ENCODE peak calls at places on chromosome 3, in nine cellular contexts. One of them, this sample, is unnamed.

GRCh38 chr3:70728311-70728710 is 415.9 kb upstream of the MDFIC2 start:
- DNase-seq in suprapubic skin: no peak
- DNase-seq in SJSA1: no peak
- DNase-seq in HL-60: no peak
- DNase-seq in NB4: no peak
- DNase-seq in AG04450: no peak
- DNase-seq in skeletal muscle cell: no peak
- DNase-seq in adipocyte: peak
- DNase-seq in IMR-90: peak
- DNase-seq in this sample: no peak

GRCh38 chr3:59364471-59364870 is 314.6 kb upstream of the CFAP20DC start:
- DNase-seq in suprapubic skin: no peak
- DNase-seq in SJSA1: no peak
- DNase-seq in HL-60: no peak
- DNase-seq in NB4: no peak
- DNase-seq in AG04450: no peak
- DNase-seq in skeletal muscle cell: no peak
- DNase-seq in adipocyte: peak
- DNase-seq in IMR-90: peak
- DNase-seq in this sample: peak

GRCh38 chr3:53498993-53499641 is 4.7 kb downstream of the CACNA1D start:
- DNase-seq in suprapubic skin: no peak
- DNase-seq in SJSA1: no peak
- DNase-seq in HL-60: no peak
- DNase-seq in NB4: no peak
- DNase-seq in AG04450: no peak
- DNase-seq in skeletal muscle cell: no peak
- DNase-seq in adipocyte: no peak
- DNase-seq in IMR-90: no peak
- DNase-seq in this sample: no peak

GRCh38 chr3:10396931-10397330 is 76.0 kb upstream of the SEC13 start:
- DNase-seq in suprapubic skin: no peak
- DNase-seq in SJSA1: no peak
- DNase-seq in HL-60: no peak
- DNase-seq in NB4: no peak
- DNase-seq in AG04450: no peak
- DNase-seq in skeletal muscle cell: no peak
- DNase-seq in adipocyte: no peak
- DNase-seq in IMR-90: no peak
- DNase-seq in this sample: no peak

GRCh38 chr3:128567705-128568356 is 74.8 kb upstream of the GATA2 start:
- DNase-seq in suprapubic skin: no peak
- DNase-seq in SJSA1: no peak
- DNase-seq in HL-60: no peak
- DNase-seq in NB4: no peak
- DNase-seq in AG04450: no peak
- DNase-seq in skeletal muscle cell: no peak
- DNase-seq in adipocyte: no peak
- DNase-seq in IMR-90: no peak
- DNase-seq in this sample: no peak

GRCh38 chr3:46566040-46566631 is at the start of gene LRRC2:
- DNase-seq in suprapubic skin: peak
- DNase-seq in SJSA1: no peak
- DNase-seq in HL-60: no peak
- DNase-seq in NB4: no peak
- DNase-seq in AG04450: peak
- DNase-seq in skeletal muscle cell: peak
- DNase-seq in adipocyte: peak
- DNase-seq in IMR-90: peak
- DNase-seq in this sample: peak

GRCh38 chr3:5021571-5022092 is 42.4 kb downstream of the BHLHE40 start:
- DNase-seq in suprapubic skin: no peak
- DNase-seq in SJSA1: peak
- DNase-seq in HL-60: no peak
- DNase-seq in NB4: peak
- DNase-seq in AG04450: no peak
- DNase-seq in skeletal muscle cell: peak
- DNase-seq in adipocyte: peak
- DNase-seq in IMR-90: peak
- DNase-seq in this sample: peak

GRCh38 chr3:43855674-43856299 is 165.0 kb downstream of the ABHD5 start:
- DNase-seq in suprapubic skin: no peak
- DNase-seq in SJSA1: peak
- DNase-seq in HL-60: peak
- DNase-seq in NB4: peak
- DNase-seq in AG04450: peak
- DNase-seq in skeletal muscle cell: no peak
- DNase-seq in adipocyte: peak
- DNase-seq in IMR-90: peak
- DNase-seq in this sample: no peak

GRCh38 chr3:192566706-192567290 is 160.5 kb downstream of the FGF12 start:
- DNase-seq in suprapubic skin: peak
- DNase-seq in SJSA1: peak
- DNase-seq in HL-60: peak
- DNase-seq in NB4: peak
- DNase-seq in AG04450: peak
- DNase-seq in skeletal muscle cell: peak
- DNase-seq in adipocyte: peak
- DNase-seq in IMR-90: peak
- DNase-seq in this sample: peak

GRCh38 chr3:73577704-73578103 is 47.0 kb downstream of the PDZRN3 start:
- DNase-seq in suprapubic skin: no peak
- DNase-seq in SJSA1: no peak
- DNase-seq in HL-60: no peak
- DNase-seq in NB4: no peak
- DNase-seq in AG04450: no peak
- DNase-seq in skeletal muscle cell: no peak
- DNase-seq in adipocyte: no peak
- DNase-seq in IMR-90: no peak
- DNase-seq in this sample: no peak

GRCh38 chr3:31468433-31468832 is 64.3 kb upstream of the STT3B start:
- DNase-seq in suprapubic skin: no peak
- DNase-seq in SJSA1: no peak
- DNase-seq in HL-60: no peak
- DNase-seq in NB4: no peak
- DNase-seq in AG04450: no peak
- DNase-seq in skeletal muscle cell: no peak
- DNase-seq in adipocyte: no peak
- DNase-seq in IMR-90: no peak
- DNase-seq in this sample: no peak

GRCh38 chr3:62592408-62592807 is 219.1 kb upstream of the FEZF2 start:
- DNase-seq in suprapubic skin: no peak
- DNase-seq in SJSA1: no peak
- DNase-seq in HL-60: no peak
- DNase-seq in NB4: no peak
- DNase-seq in AG04450: no peak
- DNase-seq in skeletal muscle cell: no peak
- DNase-seq in adipocyte: no peak
- DNase-seq in IMR-90: no peak
- DNase-seq in this sample: no peak

GRCh38 chr3:172024679-172025078 is 14.7 kb upstream of the FNDC3B start:
- DNase-seq in suprapubic skin: no peak
- DNase-seq in SJSA1: no peak
- DNase-seq in HL-60: no peak
- DNase-seq in NB4: no peak
- DNase-seq in AG04450: no peak
- DNase-seq in skeletal muscle cell: no peak
- DNase-seq in adipocyte: no peak
- DNase-seq in IMR-90: no peak
- DNase-seq in this sample: no peak

GRCh38 chr3:110806924-110807323 is 264.7 kb upstream of the NECTIN3 start:
- DNase-seq in suprapubic skin: no peak
- DNase-seq in SJSA1: no peak
- DNase-seq in HL-60: no peak
- DNase-seq in NB4: no peak
- DNase-seq in AG04450: no peak
- DNase-seq in skeletal muscle cell: no peak
- DNase-seq in adipocyte: peak
- DNase-seq in IMR-90: peak
- DNase-seq in this sample: no peak

GRCh38 chr3:135412475-135412874 is 553.1 kb upstream of the PPP2R3A start:
- DNase-seq in suprapubic skin: no peak
- DNase-seq in SJSA1: no peak
- DNase-seq in HL-60: no peak
- DNase-seq in NB4: peak
- DNase-seq in AG04450: no peak
- DNase-seq in skeletal muscle cell: no peak
- DNase-seq in adipocyte: no peak
- DNase-seq in IMR-90: no peak
- DNase-seq in this sample: no peak

GRCh38 chr3:118137783-118138182 is 896.9 kb downstream of the IGSF11 start:
- DNase-seq in suprapubic skin: no peak
- DNase-seq in SJSA1: no peak
- DNase-seq in HL-60: no peak
- DNase-seq in NB4: no peak
- DNase-seq in AG04450: no peak
- DNase-seq in skeletal muscle cell: no peak
- DNase-seq in adipocyte: no peak
- DNase-seq in IMR-90: no peak
- DNase-seq in this sample: no peak

DNA sequence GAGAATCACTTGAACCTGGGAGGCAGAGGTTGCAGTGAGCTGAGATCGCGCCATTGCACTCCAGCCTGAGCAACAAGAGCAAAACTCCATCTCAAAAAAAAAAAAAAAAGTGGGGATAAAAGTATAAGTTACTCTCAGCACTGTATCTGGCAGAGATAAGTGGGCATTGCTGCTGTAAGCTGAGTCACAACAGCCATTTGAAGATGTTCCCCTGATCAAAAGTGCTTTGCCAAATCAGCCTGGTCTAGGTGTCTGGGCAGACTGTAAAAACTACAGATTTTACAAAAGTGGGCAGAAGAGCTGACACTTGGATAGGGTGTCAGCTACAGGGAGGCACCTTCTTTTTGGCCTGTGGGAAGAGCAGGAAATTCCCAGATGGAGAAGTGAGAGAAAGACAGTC is 78.4 kb downstream of the TRAK1 start:
- DNase-seq in suprapubic skin: no peak
- DNase-seq in SJSA1: no peak
- DNase-seq in HL-60: no peak
- DNase-seq in NB4: no peak
- DNase-seq in AG04450: no peak
- DNase-seq in skeletal muscle cell: no peak
- DNase-seq in adipocyte: no peak
- DNase-seq in IMR-90: no peak
- DNase-seq in this sample: no peak
- H3K4me3 ChIP-seq in suprapubic skin: no peak
- H3K4me3 ChIP-seq in SJSA1: no peak
- H3K4me3 ChIP-seq in HL-60: no peak
- H3K4me3 ChIP-seq in NB4: no peak
- H3K4me3 ChIP-seq in AG04450: no peak
- H3K4me3 ChIP-seq in skeletal muscle cell: no peak
- H3K4me3 ChIP-seq in adipocyte: no peak
- H3K4me3 ChIP-seq in IMR-90: no peak
- H3K4me3 ChIP-seq in this sample: no peak

GRCh38 chr3:111998661-111999641 is at the start of gene TAGLN3:
- DNase-seq in suprapubic skin: no peak
- DNase-seq in SJSA1: no peak
- DNase-seq in HL-60: no peak
- DNase-seq in NB4: no peak
- DNase-seq in AG04450: no peak
- DNase-seq in skeletal muscle cell: no peak
- DNase-seq in adipocyte: peak
- DNase-seq in IMR-90: no peak
- DNase-seq in this sample: no peak
- H3K4me3 ChIP-seq in suprapubic skin: peak
- H3K4me3 ChIP-seq in SJSA1: no peak
- H3K4me3 ChIP-seq in HL-60: no peak
- H3K4me3 ChIP-seq in NB4: no peak
- H3K4me3 ChIP-seq in AG04450: peak
- H3K4me3 ChIP-seq in skeletal muscle cell: peak
- H3K4me3 ChIP-seq in adipocyte: peak
- H3K4me3 ChIP-seq in IMR-90: peak
- H3K4me3 ChIP-seq in this sample: peak

GRCh38 chr3:150083653-150084037 is 113.0 kb upstream of the PFN2 start:
- DNase-seq in suprapubic skin: no peak
- DNase-seq in SJSA1: no peak
- DNase-seq in HL-60: no peak
- DNase-seq in NB4: no peak
- DNase-seq in AG04450: no peak
- DNase-seq in skeletal muscle cell: no peak
- DNase-seq in adipocyte: peak
- DNase-seq in IMR-90: peak
- DNase-seq in this sample: no peak
- H3K4me3 ChIP-seq in suprapubic skin: peak
- H3K4me3 ChIP-seq in SJSA1: peak
- H3K4me3 ChIP-seq in HL-60: no peak
- H3K4me3 ChIP-seq in NB4: no peak
- H3K4me3 ChIP-seq in AG04450: peak
- H3K4me3 ChIP-seq in skeletal muscle cell: peak
- H3K4me3 ChIP-seq in adipocyte: peak
- H3K4me3 ChIP-seq in IMR-90: peak
- H3K4me3 ChIP-seq in this sample: no peak

GRCh38 chr3:68889328-68889727 is 43.0 kb downstream of the TAFA4 start:
- DNase-seq in suprapubic skin: no peak
- DNase-seq in SJSA1: no peak
- DNase-seq in HL-60: no peak
- DNase-seq in NB4: no peak
- DNase-seq in AG04450: no peak
- DNase-seq in skeletal muscle cell: no peak
- DNase-seq in adipocyte: no peak
- DNase-seq in IMR-90: no peak
- DNase-seq in this sample: no peak
- H3K4me3 ChIP-seq in suprapubic skin: no peak
- H3K4me3 ChIP-seq in SJSA1: no peak
- H3K4me3 ChIP-seq in HL-60: no peak
- H3K4me3 ChIP-seq in NB4: no peak
- H3K4me3 ChIP-seq in AG04450: no peak
- H3K4me3 ChIP-seq in skeletal muscle cell: no peak
- H3K4me3 ChIP-seq in adipocyte: no peak
- H3K4me3 ChIP-seq in IMR-90: no peak
- H3K4me3 ChIP-seq in this sample: no peak

DNA sequence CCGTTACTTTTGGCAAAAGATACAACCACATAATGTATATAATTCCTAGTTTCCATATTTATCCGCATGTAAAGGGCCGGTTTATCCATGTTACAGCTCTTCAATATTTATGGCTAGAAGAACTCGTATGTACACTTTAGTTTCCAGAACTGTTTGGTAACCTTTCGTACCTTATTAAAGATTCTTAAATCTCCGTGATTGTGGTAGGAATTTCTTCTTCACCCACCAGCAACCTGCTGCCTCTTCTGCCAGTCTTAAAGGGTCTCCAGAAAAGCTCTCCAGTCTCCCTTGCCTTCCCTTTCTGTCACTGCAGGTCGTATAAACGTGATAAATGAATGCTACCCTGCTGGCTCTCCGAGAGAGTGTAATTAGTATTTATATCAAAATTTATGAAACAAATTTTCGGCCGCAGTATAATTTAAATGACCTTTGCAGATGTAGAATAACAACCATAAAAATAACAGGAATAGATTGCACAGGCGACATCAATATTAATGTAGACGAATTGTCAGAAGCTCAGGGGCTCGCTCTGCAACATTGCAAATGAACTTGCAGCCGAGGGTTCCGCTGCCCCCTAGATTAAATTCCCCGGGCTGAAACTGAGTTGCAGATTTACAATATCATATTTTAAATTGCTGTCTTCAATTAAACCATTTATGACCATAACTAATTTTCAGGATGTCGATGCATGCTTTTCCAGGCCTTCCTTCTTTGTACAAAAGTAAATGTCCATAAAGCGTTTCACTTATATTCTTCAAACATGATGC is 5.4 kb downstream of the ZIC1 start:
- DNase-seq in suprapubic skin: no peak
- DNase-seq in SJSA1: no peak
- DNase-seq in HL-60: no peak
- DNase-seq in NB4: no peak
- DNase-seq in AG04450: no peak
- DNase-seq in skeletal muscle cell: no peak
- DNase-seq in adipocyte: no peak
- DNase-seq in IMR-90: no peak
- DNase-seq in this sample: no peak
- H3K4me3 ChIP-seq in suprapubic skin: no peak
- H3K4me3 ChIP-seq in SJSA1: no peak
- H3K4me3 ChIP-seq in HL-60: no peak
- H3K4me3 ChIP-seq in NB4: no peak
- H3K4me3 ChIP-seq in AG04450: no peak
- H3K4me3 ChIP-seq in skeletal muscle cell: no peak
- H3K4me3 ChIP-seq in adipocyte: no peak
- H3K4me3 ChIP-seq in IMR-90: no peak
- H3K4me3 ChIP-seq in this sample: no peak